ENCODE peak calls at places on chromosomes 1 and 21, in five cellular contexts. N, K, P, J and D are unnamed samples.

GRCh38 chr1:27864264-27864895 is 8.0 kb upstream of the THEMIS2 start:
- DNase-seq in N (no peak), K (peak; percentile 44), P (no peak), J (peak; percentile 7), D (no peak)

GRCh38 chr21:31872452-31873274 is at the start of gene HUNK:
- DNase-seq in N (no peak), K (peak; percentile 34), P (peak; percentile 84), J (no peak), D (peak; percentile 68)

GRCh38 chr1:30588311-30589073 is 134.9 kb downstream of the MATN1 start:
- DNase-seq in N (peak; percentile 24), K (no peak), P (no peak), J (no peak), D (peak; percentile 6)

GRCh38 chr1:172818841-172819527 is 160.1 kb downstream of the FASLG start:
- DNase-seq in N (no peak), K (no peak), P (no peak), J (no peak), D (no peak)

GRCh38 chr1:110208916-110209650 is 1.0 kb upstream of the KCNC4 start:
- DNase-seq in N (no peak), K (no peak), P (no peak), J (peak; percentile 3), D (no peak)

GRCh38 chr1:176051902-176052518 is 155.1 kb downstream of the COP1 start:
- DNase-seq in N (no peak), K (peak; percentile 21), P (no peak), J (no peak), D (no peak)

GRCh38 chr1:227622739-227623475 is 59.6 kb downstream of the ZNF678 start:
- DNase-seq in N (no peak), K (no peak), P (no peak), J (no peak), D (no peak)

GRCh38 chr1:89451011-89451410 is 73.6 kb upstream of the LRRC8B start:
- DNase-seq in N (no peak), K (peak; percentile 90), P (no peak), J (no peak), D (no peak)

GRCh38 chr1:228012555-228012954 is 5.8 kb downstream of the WNT3A start:
- DNase-seq in N (no peak), K (no peak), P (no peak), J (no peak), D (no peak)

GRCh38 chr1:209375097-209375496 is 208.4 kb upstream of the CAMK1G start:
- DNase-seq in N (no peak), K (no peak), P (no peak), J (no peak), D (no peak)

GRCh38 chr1:65170511-65171142 is 22.6 kb downstream of the AK4 start:
- DNase-seq in N (no peak), K (no peak), P (peak; percentile 22), J (no peak), D (no peak)

GRCh38 chr1:108209456-108210108 is 9.4 kb upstream of the SLC25A24 start:
- DNase-seq in N (no peak), K (peak; percentile 25), P (no peak), J (no peak), D (no peak)

GRCh38 chr1:205318231-205318991 is 3.1 kb downstream of the NUAK2 start:
- DNase-seq in N (no peak), K (peak; percentile 93), P (no peak), J (no peak), D (peak; percentile 82)

GRCh38 chr1:115159958-115160357 is 70.7 kb upstream of the TSPAN2 start:
- DNase-seq in N (no peak), K (no peak), P (no peak), J (no peak), D (no peak)

GRCh38 chr1:155976062-155976912 is 2.1 kb downstream of the ARHGEF2 start:
- DNase-seq in N (peak; percentile 50), K (peak; percentile 55), P (peak; percentile 61), J (no peak), D (peak; percentile 73)

GRCh38 chr1:81231729-81232038 is 569.0 kb upstream of the ADGRL2 start:
- DNase-seq in N (no peak), K (no peak), P (peak; percentile 36), J (no peak), D (no peak)

GRCh38 chr1:1794999-1795398 is 16.7 kb upstream of the NADK start:
- DNase-seq in N (no peak), K (no peak), P (no peak), J (no peak), D (no peak)

GRCh38 chr1:82485591-82486369 is 685.0 kb downstream of the ADGRL2 start:
- DNase-seq in N (peak; percentile 48), K (peak; percentile 39), P (no peak), J (no peak), D (peak; percentile 24)

GRCh38 chr1:207619833-207620572 is 24.9 kb upstream of the CR1L start:
- DNase-seq in N (no peak), K (peak; percentile 39), P (peak; percentile 45), J (peak; percentile 50), D (no peak)

GRCh38 chr1:73593379-73593778 is 604.6 kb downstream of the LRRIQ3 start:
- DNase-seq in N (no peak), K (peak; percentile 67), P (no peak), J (peak; percentile 83), D (peak; percentile 71)

GRCh38 chr1:110673805-110674336 is 869 bp downstream of the KCNA3 start:
- DNase-seq in N (no peak), K (no peak), P (peak; percentile 6), J (no peak), D (no peak)

GRCh38 chr1:30610917-30611316 is 112.5 kb downstream of the MATN1 start:
- DNase-seq in N (no peak), K (no peak), P (no peak), J (no peak), D (no peak)

GRCh38 chr21:43585514-43585913 is 73.8 kb downstream of the HSF2BP start:
- DNase-seq in N (no peak), K (no peak), P (no peak), J (no peak), D (no peak)

GRCh38 chr1:210758761-210759160 is 375.2 kb downstream of the KCNH1 start:
- DNase-seq in N (no peak), K (no peak), P (no peak), J (no peak), D (no peak)

GRCh38 chr1:210754931-210755670 is 378.8 kb downstream of the KCNH1 start:
- DNase-seq in N (no peak), K (no peak), P (peak; percentile 36), J (no peak), D (no peak)

GRCh38 chr1:210757677-210758076 is 376.3 kb downstream of the KCNH1 start:
- DNase-seq in N (no peak), K (no peak), P (no peak), J (no peak), D (no peak)

GRCh38 chr1:210758261-210758660 is 375.7 kb downstream of the KCNH1 start:
- DNase-seq in N (no peak), K (no peak), P (no peak), J (no peak), D (no peak)

DNA sequence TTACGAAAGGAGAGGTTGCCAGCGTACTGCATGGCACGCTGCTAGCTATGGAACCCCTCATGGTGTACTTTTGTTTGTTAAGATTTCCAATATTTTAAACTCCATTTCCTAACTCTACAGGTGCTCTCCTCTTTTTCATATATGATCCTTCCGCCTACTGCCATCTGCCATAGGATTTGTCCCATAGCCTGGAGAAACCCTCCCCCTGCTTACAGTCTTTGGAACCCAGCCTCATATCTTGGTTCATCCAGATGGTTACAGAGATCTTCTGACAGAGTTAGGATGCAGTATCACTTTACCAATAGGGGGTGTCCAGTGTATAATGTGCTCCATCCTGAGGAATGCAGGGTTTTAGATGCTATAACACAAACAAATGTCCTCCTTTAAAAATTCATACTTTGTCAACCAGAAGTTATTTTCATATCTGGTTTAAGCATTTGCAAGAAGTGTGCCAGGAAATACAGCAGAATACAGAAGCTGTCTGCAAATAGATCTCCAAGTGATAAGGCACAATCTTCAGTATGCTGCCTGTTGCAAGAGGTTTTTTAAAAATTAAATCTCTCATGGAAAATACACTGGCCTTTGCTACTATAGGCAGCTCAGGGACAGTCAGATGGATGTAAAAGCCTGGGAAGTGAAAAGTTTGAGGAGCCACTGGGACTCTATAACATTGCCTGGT is 377.8 kb downstream of the KCNH1 start:
- DNase-seq in N (no peak), K (no peak), P (peak; percentile 28), J (no peak), D (no peak)
- H3K9ac ChIP-seq in N (no peak overlapping the region), K (no peak overlapping the region), P (no peak overlapping the region), J (no peak overlapping the region), D (no peak overlapping the region)

GRCh38 chr1:15157524-15158399 is 4.2 kb downstream of the TMEM51 start:
- DNase-seq in N (no peak), K (no peak), P (no peak), J (no peak), D (no peak)

GRCh38 chr1:15155760-15156743 is 2.5 kb downstream of the TMEM51 start:
- DNase-seq in N (no peak), K (no peak), P (peak; percentile 57), J (no peak), D (no peak)

GRCh38 chr1:15156807-15157380 is 3.3 kb downstream of the TMEM51 start:
- DNase-seq in N (no peak), K (no peak), P (no peak), J (no peak), D (no peak)

GRCh38 chr1:15159166-15159555 is 5.6 kb downstream of the TMEM51 start:
- DNase-seq in N (no peak), K (no peak), P (no peak), J (no peak), D (no peak)

DNA sequence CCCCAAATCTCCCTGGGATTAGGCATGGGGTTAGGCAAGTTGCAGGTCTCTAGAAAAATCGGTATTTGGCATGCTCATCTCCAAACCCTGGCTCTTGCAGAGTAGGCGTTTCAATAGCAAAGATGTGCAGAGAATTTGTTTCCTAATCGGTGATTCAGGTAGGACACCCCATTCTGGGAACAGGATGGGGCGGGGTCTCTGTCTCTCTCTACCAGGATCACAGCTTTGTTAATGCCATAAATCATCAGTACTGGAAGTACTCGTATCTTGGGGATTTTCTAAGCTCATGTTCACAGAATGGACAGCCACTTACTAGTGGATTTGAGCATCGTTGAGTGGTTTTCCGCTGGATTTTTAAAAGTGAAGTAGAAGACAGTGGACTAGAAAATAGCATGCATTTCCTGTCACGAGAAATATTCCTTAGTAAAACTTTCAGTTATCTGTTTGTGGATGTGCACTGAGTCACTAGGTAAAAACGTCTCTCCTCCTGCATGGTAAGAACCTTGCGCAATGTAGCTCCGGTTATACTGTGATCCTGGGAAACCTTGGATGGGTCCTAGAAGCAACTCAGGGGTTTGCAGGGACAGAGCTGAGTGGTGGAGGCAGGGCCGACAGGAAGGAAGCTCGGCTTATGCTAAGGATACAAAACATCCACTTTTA is 5.1 kb downstream of the TMEM51 start:
- DNase-seq in N (no peak), K (peak; percentile 65), P (no peak), J (no peak), D (no peak)
- H3K4me3 ChIP-seq in N (no peak overlapping the region), K (no peak overlapping the region), P (no peak overlapping the region), J (no peak overlapping the region), D (no peak overlapping the region)

GRCh38 chr1:2802421-2802961 is 998 bp upstream of the TTC34 start:
- DNase-seq in N (no peak), K (no peak), P (no peak), J (no peak), D (no peak)
- H3K27ac ChIP-seq in N (no peak overlapping the region), K (no peak overlapping the region), P (no peak overlapping the region), J (no peak overlapping the region), D (no peak overlapping the region)

DNA sequence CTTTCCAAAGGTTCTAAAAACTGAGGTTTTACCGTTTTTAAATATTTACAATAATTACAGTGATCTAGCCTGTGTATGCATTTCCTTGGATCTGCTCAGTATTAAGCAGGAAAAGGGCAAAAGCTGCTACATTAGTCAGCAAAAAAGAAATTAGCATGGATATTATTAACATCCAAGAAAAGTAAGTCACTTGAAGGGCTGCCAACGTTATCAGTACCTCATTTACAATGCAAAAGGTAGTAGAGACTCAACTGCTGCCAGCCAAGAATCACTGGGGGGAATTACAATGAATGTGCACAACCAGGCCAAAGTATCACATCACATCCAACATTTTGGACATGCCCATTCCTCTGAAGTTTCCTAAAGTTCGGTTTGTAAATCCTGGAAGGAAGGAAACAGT is 1.9 kb downstream of the CNN3 start:
- DNase-seq in N (no peak), K (peak; percentile 31), P (no peak), J (peak; percentile 59), D (no peak)
- H3K9ac ChIP-seq in N (peak overlapping the region; percentile 97), K (peak overlapping the region; percentile 85), P (peak overlapping the region; percentile 98), J (peak overlapping the region; percentile 100), D (peak overlapping the region; percentile 98)